ENCODE peak calls at places on chromosome 20, in seven cellular contexts. K, X, M, H, O, E and J are unnamed samples. For H3K4me1, the result is how much of the 10 kb centered on the place peaks cover.

GRCh38 chr20:15900443-15900842 is 672.8 kb downstream of the KIF16B start:
- DNase-seq in O (no peak), M (no peak), K (no peak), H (no peak), E (no peak), X (no peak), J (no peak)

GRCh38 chr20:6700563-6701328 is 66.7 kb upstream of the BMP2 start:
- DNase-seq in X (no peak), H (peak), M (no peak), O (no peak), E (no peak), K (no peak), J (no peak)

GRCh38 chr20:39849664-39850063 is 839.4 kb downstream of the MAFB start:
- DNase-seq in E (peak), X (peak), H (peak), O (peak), K (peak), M (no peak), J (peak)

GRCh38 chr20:50689864-50690263 is 1.5 kb downstream of the RIPOR3 start:
- DNase-seq in E (no peak), X (no peak), M (no peak), K (no peak), H (no peak), O (peak), J (no peak)

GRCh38 chr20:8200220-8200619 is 68.2 kb downstream of the PLCB1 start:
- DNase-seq in H (no peak), E (no peak), K (no peak), M (no peak), O (no peak), X (no peak), J (no peak)

GRCh38 chr20:51667002-51667408 is 101.2 kb downstream of the ATP9A start:
- DNase-seq in X (no peak), H (no peak), M (no peak), K (no peak), O (no peak), E (no peak), J (no peak)

GRCh38 chr20:23412026-23412425 is 9.3 kb downstream of the NAPB start:
- DNase-seq in O (no peak), X (no peak), K (peak), E (peak), H (no peak), M (no peak), J (no peak)

GRCh38 chr20:53040678-53041674 is 68.8 kb downstream of the TSHZ2 start:
- DNase-seq in O (peak), K (no peak), X (no peak), M (no peak), H (peak), E (no peak), J (no peak)

GRCh38 chr20:48242623-48243022 is 457.3 kb upstream of the SULF2 start:
- DNase-seq in O (no peak), M (no peak), X (no peak), H (no peak), E (no peak), K (no peak), J (no peak)

GRCh38 chr20:57671662-57672061 is 38.2 kb downstream of the PMEPA1 start:
- DNase-seq in O (no peak), E (no peak), X (no peak), M (no peak), K (no peak), H (no peak), J (no peak)

GRCh38 chr20:51710503-51710902 is 57.7 kb downstream of the ATP9A start:
- DNase-seq in K (no peak), X (no peak), M (peak), E (no peak), H (no peak), O (no peak), J (no peak)

DNA sequence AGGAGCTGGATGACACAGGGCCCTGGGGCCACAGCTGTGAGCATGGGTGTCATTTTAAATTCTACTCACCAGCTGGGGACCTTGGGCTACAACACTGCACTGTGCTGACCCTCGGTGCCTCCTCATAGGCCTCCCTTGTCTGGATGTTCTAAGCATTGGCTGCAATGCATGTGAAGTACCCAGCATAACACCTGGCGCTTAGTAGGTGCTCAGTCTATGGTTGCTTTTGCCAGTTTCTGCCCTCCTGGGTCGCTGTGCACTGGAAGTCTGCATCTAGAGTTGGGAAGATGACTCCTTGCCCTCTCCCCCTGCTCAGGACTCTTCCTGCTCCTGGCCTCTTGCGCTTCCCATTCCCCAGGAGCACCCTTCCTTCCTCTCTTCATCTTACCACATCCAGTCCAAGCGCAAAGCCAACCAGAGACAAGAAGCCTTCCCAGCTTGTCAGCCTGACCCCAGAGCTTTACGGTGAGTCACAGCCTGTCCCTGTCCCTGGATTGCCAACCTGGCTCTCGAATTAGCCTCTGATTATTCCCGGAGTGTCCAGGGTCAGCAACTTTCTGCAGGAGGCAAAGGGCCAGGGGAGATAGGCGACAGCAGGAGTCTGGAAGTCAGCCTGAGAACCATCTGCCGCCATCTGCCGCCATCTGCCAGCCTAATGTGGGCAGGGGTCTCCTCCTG is 8.9 kb downstream of the SLC13A3 start:
- DNase-seq in M (no peak), H (no peak), X (no peak), O (no peak), E (no peak), K (no peak), J (no peak)
- H3K27ac ChIP-seq in M (no peak), H (no peak), X (no peak), O (no peak), E (no peak), K (no peak), J (no peak)

GRCh38 chr20:44489223-44489622 is 13.5 kb downstream of the TTPAL start:
- DNase-seq in X (no peak), H (no peak), E (no peak), K (no peak), M (no peak), O (no peak), J (no peak)
- H3K4me1 ChIP-seq in X (under half), H (under half), E (under half), K (under half), M (under half), O (under half), J (under half)

DNA sequence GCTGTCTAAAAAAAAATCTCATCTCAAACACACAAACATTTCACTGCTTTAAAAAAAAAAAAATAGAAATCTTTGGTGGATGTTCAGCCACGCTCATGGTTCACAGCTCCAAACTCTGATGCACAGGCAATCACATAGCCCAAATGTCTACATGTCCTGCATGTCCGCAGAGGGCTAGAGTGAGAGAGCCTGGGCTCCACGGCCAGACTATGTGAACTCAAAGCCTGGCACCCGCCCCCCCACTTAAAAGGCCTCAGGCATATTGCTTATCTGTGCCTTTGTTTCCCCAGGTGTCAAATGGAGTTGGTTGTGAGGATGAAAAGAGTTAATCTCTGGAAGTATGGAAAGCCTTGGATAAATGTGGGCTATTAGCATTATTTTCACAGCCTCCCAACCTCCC is 10.5 kb upstream of the PTGIS start:
- DNase-seq in X (no peak), H (no peak), E (no peak), O (no peak), M (no peak), K (no peak), J (no peak)
- H3K27ac ChIP-seq in X (peak), H (no peak), E (no peak), O (no peak), M (no peak), K (no peak), J (peak)

GRCh38 chr20:46398963-46399362 is 7.5 kb downstream of the ELMO2 start:
- DNase-seq in X (no peak), O (no peak), E (no peak), H (no peak), K (no peak), M (no peak), J (no peak)
- H3K4me1 ChIP-seq in X (half or more), O (half or more), E (under half), H (half or more), K (under half), M (under half), J (half or more)

DNA sequence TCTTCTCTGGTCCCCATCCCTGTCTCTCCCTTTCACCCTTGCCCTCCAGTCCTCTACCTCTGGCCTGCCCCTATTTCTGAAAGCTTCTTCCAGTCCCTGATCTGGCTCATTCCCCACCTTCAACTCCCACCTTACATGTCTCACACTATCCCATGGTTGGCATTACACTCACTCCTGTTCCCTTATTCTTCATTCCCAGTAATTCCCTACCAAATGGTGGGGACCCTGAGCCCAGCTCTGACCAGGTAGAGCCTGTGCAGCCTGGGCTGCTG is 6.4 kb downstream of the TP53INP2 start:
- DNase-seq in H (no peak), K (no peak), M (no peak), O (no peak), X (no peak), E (no peak), J (no peak)
- H3K27ac ChIP-seq in H (peak), K (no peak), M (no peak), O (no peak), X (no peak), E (no peak), J (no peak)

DNA sequence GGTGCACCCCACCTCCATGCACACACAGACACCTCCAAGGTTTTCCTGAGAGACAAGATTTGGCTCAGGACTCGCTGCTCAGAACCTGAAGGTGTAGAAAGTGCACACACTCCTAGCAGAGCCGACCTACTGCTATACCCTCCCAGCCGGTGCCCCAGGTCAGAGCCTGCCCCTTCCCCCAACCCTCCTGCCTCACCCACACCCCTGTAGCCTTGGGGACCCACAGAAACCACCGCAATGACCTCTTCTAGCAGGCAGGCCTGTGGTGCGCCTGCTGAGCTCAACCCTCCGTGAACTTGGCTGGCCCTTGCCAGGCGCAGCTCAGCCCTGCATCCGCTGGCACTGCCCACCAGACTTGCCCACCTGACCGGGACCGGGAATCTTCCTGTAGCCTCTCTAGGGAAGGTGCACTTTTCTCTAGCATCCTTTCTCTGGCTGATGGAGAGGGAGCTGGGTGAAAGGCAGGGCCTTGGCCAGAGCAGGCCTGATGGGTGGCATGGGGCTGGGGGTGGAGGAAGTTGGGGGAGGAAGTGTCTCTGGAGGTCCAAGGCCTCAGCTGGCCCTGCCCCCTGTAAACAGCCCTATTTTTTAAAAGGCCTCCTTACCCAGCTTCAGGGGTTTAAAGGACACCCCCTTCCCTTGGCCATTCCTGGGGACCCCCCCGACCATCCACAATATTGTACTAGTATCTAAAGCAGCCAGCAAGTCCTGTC is 36.9 kb upstream of the SLCO4A1 start:
- DNase-seq in X (no peak), O (no peak), E (no peak), M (no peak), H (no peak), K (no peak), J (no peak)
- H3K4me1 ChIP-seq in X (under half), O (under half), E (under half), M (under half), H (under half), K (under half), J (under half)

GRCh38 chr20:37438464-37439222 is 82.4 kb upstream of the NNAT start:
- DNase-seq in H (no peak), M (no peak), X (no peak), E (no peak), O (no peak), K (no peak), J (no peak)

GRCh38 chr20:37441023-37441422 is 80.0 kb upstream of the NNAT start:
- DNase-seq in K (no peak), E (no peak), O (no peak), H (no peak), X (no peak), M (no peak), J (no peak)

GRCh38 chr20:37436527-37436926 is 84.5 kb upstream of the NNAT start:
- DNase-seq in H (no peak), O (no peak), K (no peak), M (no peak), E (no peak), X (no peak), J (no peak)

GRCh38 chr20:37437676-37438075 is 83.4 kb upstream of the NNAT start:
- DNase-seq in E (no peak), H (no peak), M (no peak), K (no peak), O (no peak), X (no peak), J (no peak)

GRCh38 chr20:37439223-37439933 is 81.7 kb upstream of the NNAT start:
- DNase-seq in H (no peak), E (no peak), M (peak), X (no peak), O (no peak), K (no peak), J (no peak)
- H3K27ac ChIP-seq in H (no peak), E (no peak), M (no peak), X (no peak), O (no peak), K (no peak), J (no peak)

GRCh38 chr20:34364013-34364382 is 925 bp downstream of the ITCH start:
- DNase-seq in X (no peak), K (peak), H (no peak), O (no peak), E (peak), M (no peak), J (no peak)
- H3K4me1 ChIP-seq in X (half or more), K (under half), H (under half), O (half or more), E (under half), M (under half), J (under half)

DNA sequence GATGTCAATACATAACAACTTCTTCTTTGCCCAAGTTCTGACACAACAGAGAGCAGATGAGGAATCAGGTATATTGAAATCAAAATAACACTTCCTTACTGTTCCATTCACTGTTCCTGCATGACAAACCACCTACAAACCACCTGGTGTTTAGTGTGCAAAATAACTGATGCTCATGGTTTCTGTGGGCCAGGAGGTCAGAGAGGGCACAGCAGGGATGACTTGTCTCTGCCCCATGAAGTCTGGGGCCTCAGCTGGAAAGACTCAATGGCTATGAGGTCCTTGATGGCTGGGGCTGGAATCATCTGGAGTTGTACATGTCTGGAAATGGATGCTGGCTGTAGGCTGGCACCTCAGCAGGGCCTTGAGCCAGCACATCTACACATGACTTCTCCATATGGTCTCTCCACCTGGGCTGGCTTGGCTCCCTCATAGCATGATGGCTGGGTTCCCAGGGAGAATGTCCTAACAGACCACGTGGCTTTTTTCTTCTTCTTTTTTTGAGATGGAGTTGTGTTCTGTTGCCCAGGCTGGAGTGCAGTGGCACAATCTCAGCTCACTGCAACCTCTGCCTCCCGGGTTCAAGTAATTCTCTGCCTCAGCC is 7.4 kb upstream of the COX4I2 start:
- DNase-seq in H (no peak), M (no peak), O (peak), X (no peak), K (no peak), E (no peak), J (no peak)
- H3K27ac ChIP-seq in H (no peak), M (no peak), O (no peak), X (no peak), K (no peak), E (no peak), J (no peak)

GRCh38 chr20:32191422-32191821 is 16.1 kb downstream of the PLAGL2 start:
- DNase-seq in X (no peak), O (no peak), M (no peak), K (no peak), E (no peak), H (no peak), J (no peak)

GRCh38 chr20:32190608-32191415 is 16.7 kb downstream of the PLAGL2 start:
- DNase-seq in E (no peak), H (no peak), K (no peak), M (peak), O (no peak), X (no peak), J (no peak)

GRCh38 chr20:32189691-32190607 is 17.6 kb downstream of the PLAGL2 start:
- DNase-seq in M (peak), H (no peak), E (peak), K (peak), X (no peak), O (peak), J (no peak)

GRCh38 chr20:32192698-32193097 is 14.8 kb downstream of the PLAGL2 start:
- DNase-seq in O (no peak), E (no peak), X (no peak), H (no peak), M (no peak), K (no peak), J (no peak)

DNA sequence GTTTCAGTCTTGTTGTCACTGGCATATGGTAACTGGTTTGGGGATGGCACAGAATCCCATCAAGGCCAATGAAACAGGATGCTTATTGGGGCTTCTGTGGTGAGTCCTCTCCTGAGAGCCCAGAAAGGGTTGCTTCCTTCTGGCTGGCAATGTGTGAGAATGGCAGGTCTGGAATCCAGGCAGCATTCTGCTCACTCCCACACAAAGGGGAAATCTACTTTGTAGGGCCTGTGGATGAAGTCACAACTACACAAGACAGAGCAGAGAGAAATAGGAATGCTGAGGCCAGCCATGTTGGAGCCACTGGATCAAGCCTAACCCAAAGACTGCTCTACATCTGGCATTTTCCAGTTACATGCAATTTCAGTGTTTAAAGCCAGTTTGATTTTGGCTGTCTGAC is 15.7 kb downstream of the PLAGL2 start:
- DNase-seq in K (no peak), X (no peak), E (peak), H (no peak), M (no peak), O (no peak), J (no peak)
- H3K4me1 ChIP-seq in K (under half), X (under half), E (under half), H (under half), M (under half), O (half or more), J (under half)